ENCODE peak calls at places on chromosomes 2 and 18, in nine cellular contexts. One of them, this sample, is unnamed.

GRCh38 chr2:219457784-219458369 is 23.2 kb downstream of the SPEG start:
- DNase-seq in thyroid gland: no peak
- DNase-seq in MCF 10A: peak; percentile 55
- DNase-seq in omental fat pad: no peak
- DNase-seq in lower leg skin: no peak
- DNase-seq in heart right ventricle: no peak
- DNase-seq in breast epithelium: no peak
- DNase-seq in endothelial cell of umbilical vein: no peak
- DNase-seq in fibroblast of the aortic adventitia: no peak
- DNase-seq in this sample: no peak

GRCh38 chr2:73971722-73972121 is 13.0 kb upstream of the TET3 start:
- DNase-seq in thyroid gland: no peak
- DNase-seq in MCF 10A: no peak
- DNase-seq in omental fat pad: no peak
- DNase-seq in lower leg skin: no peak
- DNase-seq in heart right ventricle: no peak
- DNase-seq in breast epithelium: no peak
- DNase-seq in endothelial cell of umbilical vein: no peak
- DNase-seq in fibroblast of the aortic adventitia: peak; percentile 27
- DNase-seq in this sample: no peak

GRCh38 chr18:61333746-61334490 is 688 bp downstream of the CDH20 start:
- DNase-seq in thyroid gland: no peak
- DNase-seq in MCF 10A: no peak
- DNase-seq in omental fat pad: no peak
- DNase-seq in lower leg skin: no peak
- DNase-seq in heart right ventricle: no peak
- DNase-seq in breast epithelium: no peak
- DNase-seq in endothelial cell of umbilical vein: no peak
- DNase-seq in fibroblast of the aortic adventitia: peak; percentile 24
- DNase-seq in this sample: no peak

GRCh38 chr2:230904856-230905447 is 20.1 kb downstream of the GPR55 start:
- DNase-seq in thyroid gland: no peak
- DNase-seq in MCF 10A: no peak
- DNase-seq in omental fat pad: no peak
- DNase-seq in lower leg skin: no peak
- DNase-seq in heart right ventricle: no peak
- DNase-seq in breast epithelium: peak; percentile 43
- DNase-seq in endothelial cell of umbilical vein: no peak
- DNase-seq in fibroblast of the aortic adventitia: no peak
- DNase-seq in this sample: no peak

GRCh38 chr18:23333827-23334226 is 119.3 kb upstream of the RIOK3 start:
- DNase-seq in thyroid gland: no peak
- DNase-seq in MCF 10A: no peak
- DNase-seq in omental fat pad: no peak
- DNase-seq in lower leg skin: no peak
- DNase-seq in heart right ventricle: no peak
- DNase-seq in breast epithelium: no peak
- DNase-seq in endothelial cell of umbilical vein: no peak
- DNase-seq in fibroblast of the aortic adventitia: no peak
- DNase-seq in this sample: no peak

GRCh38 chr2:10141736-10142639 is 19.4 kb downstream of the RRM2 start:
- DNase-seq in thyroid gland: peak; percentile 29
- DNase-seq in MCF 10A: peak; percentile 28
- DNase-seq in omental fat pad: no peak
- DNase-seq in lower leg skin: no peak
- DNase-seq in heart right ventricle: no peak
- DNase-seq in breast epithelium: no peak
- DNase-seq in endothelial cell of umbilical vein: no peak
- DNase-seq in fibroblast of the aortic adventitia: no peak
- DNase-seq in this sample: peak; percentile 47

GRCh38 chr18:44599409-44599808 is 81.3 kb upstream of the SETBP1 start:
- DNase-seq in thyroid gland: peak; percentile 54
- DNase-seq in MCF 10A: peak; percentile 52
- DNase-seq in omental fat pad: no peak
- DNase-seq in lower leg skin: no peak
- DNase-seq in heart right ventricle: peak; percentile 19
- DNase-seq in breast epithelium: no peak
- DNase-seq in endothelial cell of umbilical vein: no peak
- DNase-seq in fibroblast of the aortic adventitia: peak; percentile 79
- DNase-seq in this sample: no peak

GRCh38 chr2:166112193-166112605 is 15.6 kb downstream of the SCN1A start:
- DNase-seq in thyroid gland: no peak
- DNase-seq in MCF 10A: peak; percentile 33
- DNase-seq in omental fat pad: no peak
- DNase-seq in lower leg skin: no peak
- DNase-seq in heart right ventricle: no peak
- DNase-seq in breast epithelium: no peak
- DNase-seq in endothelial cell of umbilical vein: no peak
- DNase-seq in fibroblast of the aortic adventitia: no peak
- DNase-seq in this sample: no peak

GRCh38 chr2:102841107-102841840 is 79.4 kb downstream of the TMEM182 start:
- DNase-seq in thyroid gland: peak; percentile 31
- DNase-seq in MCF 10A: peak; percentile 65
- DNase-seq in omental fat pad: no peak
- DNase-seq in lower leg skin: no peak
- DNase-seq in heart right ventricle: peak; percentile 42
- DNase-seq in breast epithelium: no peak
- DNase-seq in endothelial cell of umbilical vein: peak; percentile 39
- DNase-seq in fibroblast of the aortic adventitia: peak; percentile 48
- DNase-seq in this sample: peak; percentile 63

GRCh38 chr2:29066989-29067605 is 7.2 kb downstream of the PCARE start:
- DNase-seq in thyroid gland: no peak
- DNase-seq in MCF 10A: peak; percentile 75
- DNase-seq in omental fat pad: no peak
- DNase-seq in lower leg skin: peak; percentile 81
- DNase-seq in heart right ventricle: no peak
- DNase-seq in breast epithelium: peak; percentile 17
- DNase-seq in endothelial cell of umbilical vein: no peak
- DNase-seq in fibroblast of the aortic adventitia: no peak
- DNase-seq in this sample: no peak

GRCh38 chr2:8495189-8495855 is 186.5 kb upstream of the ID2 start:
- DNase-seq in thyroid gland: no peak
- DNase-seq in MCF 10A: no peak
- DNase-seq in omental fat pad: no peak
- DNase-seq in lower leg skin: no peak
- DNase-seq in heart right ventricle: no peak
- DNase-seq in breast epithelium: no peak
- DNase-seq in endothelial cell of umbilical vein: no peak
- DNase-seq in fibroblast of the aortic adventitia: no peak
- DNase-seq in this sample: no peak

GRCh38 chr2:132901661-132902060 is 231.7 kb upstream of the LYPD1 start:
- DNase-seq in thyroid gland: no peak
- DNase-seq in MCF 10A: no peak
- DNase-seq in omental fat pad: no peak
- DNase-seq in lower leg skin: no peak
- DNase-seq in heart right ventricle: no peak
- DNase-seq in breast epithelium: no peak
- DNase-seq in endothelial cell of umbilical vein: no peak
- DNase-seq in fibroblast of the aortic adventitia: peak; percentile 34
- DNase-seq in this sample: no peak

GRCh38 chr2:130288467-130289403 is 54.0 kb upstream of the IMP4 start:
- DNase-seq in thyroid gland: no peak
- DNase-seq in MCF 10A: no peak
- DNase-seq in omental fat pad: no peak
- DNase-seq in lower leg skin: no peak
- DNase-seq in heart right ventricle: no peak
- DNase-seq in breast epithelium: no peak
- DNase-seq in endothelial cell of umbilical vein: no peak
- DNase-seq in fibroblast of the aortic adventitia: no peak
- DNase-seq in this sample: peak; percentile 83

GRCh38 chr18:57437782-57438668 is 2.9 kb downstream of the ONECUT2 start:
- DNase-seq in thyroid gland: peak; percentile 44
- DNase-seq in MCF 10A: no peak
- DNase-seq in omental fat pad: no peak
- DNase-seq in lower leg skin: no peak
- DNase-seq in heart right ventricle: peak; percentile 41
- DNase-seq in breast epithelium: no peak
- DNase-seq in endothelial cell of umbilical vein: peak; percentile 59
- DNase-seq in fibroblast of the aortic adventitia: peak; percentile 46
- DNase-seq in this sample: peak; percentile 73

GRCh38 chr2:151192681-151193080 is 69.0 kb downstream of the RBM43 start:
- DNase-seq in thyroid gland: no peak
- DNase-seq in MCF 10A: no peak
- DNase-seq in omental fat pad: no peak
- DNase-seq in lower leg skin: no peak
- DNase-seq in heart right ventricle: no peak
- DNase-seq in breast epithelium: no peak
- DNase-seq in endothelial cell of umbilical vein: no peak
- DNase-seq in fibroblast of the aortic adventitia: no peak
- DNase-seq in this sample: no peak

GRCh38 chr18:35246831-35247230 is 6.0 kb downstream of the ZNF397 start:
- DNase-seq in thyroid gland: no peak
- DNase-seq in MCF 10A: no peak
- DNase-seq in omental fat pad: no peak
- DNase-seq in lower leg skin: no peak
- DNase-seq in heart right ventricle: no peak
- DNase-seq in breast epithelium: no peak
- DNase-seq in endothelial cell of umbilical vein: no peak
- DNase-seq in fibroblast of the aortic adventitia: no peak
- DNase-seq in this sample: no peak

GRCh38 chr2:206274434-206275273 is at the start of gene ZDBF2:
- DNase-seq in thyroid gland: peak; percentile 45
- DNase-seq in MCF 10A: peak; percentile 52
- DNase-seq in omental fat pad: no peak
- DNase-seq in lower leg skin: no peak
- DNase-seq in heart right ventricle: peak; percentile 14
- DNase-seq in breast epithelium: no peak
- DNase-seq in endothelial cell of umbilical vein: peak; percentile 73
- DNase-seq in fibroblast of the aortic adventitia: peak; percentile 70
- DNase-seq in this sample: no peak

GRCh38 chr2:112730182-112730581 is 9.4 kb downstream of the NT5DC4 start:
- DNase-seq in thyroid gland: no peak
- DNase-seq in MCF 10A: no peak
- DNase-seq in omental fat pad: no peak
- DNase-seq in lower leg skin: no peak
- DNase-seq in heart right ventricle: no peak
- DNase-seq in breast epithelium: no peak
- DNase-seq in endothelial cell of umbilical vein: no peak
- DNase-seq in fibroblast of the aortic adventitia: no peak
- DNase-seq in this sample: no peak

GRCh38 chr2:52084760-52085159 is 1052.8 kb upstream of the NRXN1 start:
- DNase-seq in thyroid gland: no peak
- DNase-seq in MCF 10A: no peak
- DNase-seq in omental fat pad: no peak
- DNase-seq in lower leg skin: no peak
- DNase-seq in heart right ventricle: no peak
- DNase-seq in breast epithelium: no peak
- DNase-seq in endothelial cell of umbilical vein: no peak
- DNase-seq in fibroblast of the aortic adventitia: peak; percentile 26
- DNase-seq in this sample: no peak

GRCh38 chr2:241197947-241198346 is 9.5 kb downstream of the ANO7 start:
- DNase-seq in thyroid gland: no peak
- DNase-seq in MCF 10A: no peak
- DNase-seq in omental fat pad: no peak
- DNase-seq in lower leg skin: no peak
- DNase-seq in heart right ventricle: no peak
- DNase-seq in breast epithelium: no peak
- DNase-seq in endothelial cell of umbilical vein: no peak
- DNase-seq in fibroblast of the aortic adventitia: no peak
- DNase-seq in this sample: no peak

GRCh38 chr2:234528410-234529150 is 31.7 kb upstream of the ARL4C start:
- DNase-seq in thyroid gland: no peak
- DNase-seq in MCF 10A: no peak
- DNase-seq in omental fat pad: no peak
- DNase-seq in lower leg skin: no peak
- DNase-seq in heart right ventricle: no peak
- DNase-seq in breast epithelium: no peak
- DNase-seq in endothelial cell of umbilical vein: no peak
- DNase-seq in fibroblast of the aortic adventitia: no peak
- DNase-seq in this sample: no peak
- TF ChIP-seq CTCF in thyroid gland: no peak
- TF ChIP-seq CTCF in MCF 10A: no peak
- TF ChIP-seq CTCF in omental fat pad: no peak
- TF ChIP-seq CTCF in lower leg skin: no peak
- TF ChIP-seq CTCF in heart right ventricle: no peak
- TF ChIP-seq CTCF in breast epithelium: no peak
- TF ChIP-seq CTCF in endothelial cell of umbilical vein: no peak
- TF ChIP-seq CTCF in fibroblast of the aortic adventitia: no peak
- TF ChIP-seq CTCF in this sample: no peak

GRCh38 chr2:62744603-62745002 is 39.1 kb downstream of the EHBP1 start:
- DNase-seq in thyroid gland: no peak
- DNase-seq in MCF 10A: no peak
- DNase-seq in omental fat pad: no peak
- DNase-seq in lower leg skin: no peak
- DNase-seq in heart right ventricle: no peak
- DNase-seq in breast epithelium: no peak
- DNase-seq in endothelial cell of umbilical vein: no peak
- DNase-seq in fibroblast of the aortic adventitia: no peak
- DNase-seq in this sample: no peak
- TF ChIP-seq CTCF in thyroid gland: no peak
- TF ChIP-seq CTCF in MCF 10A: no peak
- TF ChIP-seq CTCF in omental fat pad: no peak
- TF ChIP-seq CTCF in lower leg skin: no peak
- TF ChIP-seq CTCF in heart right ventricle: no peak
- TF ChIP-seq CTCF in breast epithelium: no peak
- TF ChIP-seq CTCF in endothelial cell of umbilical vein: no peak
- TF ChIP-seq CTCF in fibroblast of the aortic adventitia: no peak
- TF ChIP-seq CTCF in this sample: no peak

GRCh38 chr2:99722726-99723125 is 232.9 kb upstream of the REV1 start:
- DNase-seq in thyroid gland: no peak
- DNase-seq in MCF 10A: no peak
- DNase-seq in omental fat pad: no peak
- DNase-seq in lower leg skin: no peak
- DNase-seq in heart right ventricle: no peak
- DNase-seq in breast epithelium: no peak
- DNase-seq in endothelial cell of umbilical vein: no peak
- DNase-seq in fibroblast of the aortic adventitia: no peak
- DNase-seq in this sample: no peak
- TF ChIP-seq CTCF in thyroid gland: no peak
- TF ChIP-seq CTCF in MCF 10A: no peak
- TF ChIP-seq CTCF in omental fat pad: no peak
- TF ChIP-seq CTCF in lower leg skin: no peak
- TF ChIP-seq CTCF in heart right ventricle: no peak
- TF ChIP-seq CTCF in breast epithelium: no peak
- TF ChIP-seq CTCF in endothelial cell of umbilical vein: no peak
- TF ChIP-seq CTCF in fibroblast of the aortic adventitia: no peak
- TF ChIP-seq CTCF in this sample: no peak

DNA sequence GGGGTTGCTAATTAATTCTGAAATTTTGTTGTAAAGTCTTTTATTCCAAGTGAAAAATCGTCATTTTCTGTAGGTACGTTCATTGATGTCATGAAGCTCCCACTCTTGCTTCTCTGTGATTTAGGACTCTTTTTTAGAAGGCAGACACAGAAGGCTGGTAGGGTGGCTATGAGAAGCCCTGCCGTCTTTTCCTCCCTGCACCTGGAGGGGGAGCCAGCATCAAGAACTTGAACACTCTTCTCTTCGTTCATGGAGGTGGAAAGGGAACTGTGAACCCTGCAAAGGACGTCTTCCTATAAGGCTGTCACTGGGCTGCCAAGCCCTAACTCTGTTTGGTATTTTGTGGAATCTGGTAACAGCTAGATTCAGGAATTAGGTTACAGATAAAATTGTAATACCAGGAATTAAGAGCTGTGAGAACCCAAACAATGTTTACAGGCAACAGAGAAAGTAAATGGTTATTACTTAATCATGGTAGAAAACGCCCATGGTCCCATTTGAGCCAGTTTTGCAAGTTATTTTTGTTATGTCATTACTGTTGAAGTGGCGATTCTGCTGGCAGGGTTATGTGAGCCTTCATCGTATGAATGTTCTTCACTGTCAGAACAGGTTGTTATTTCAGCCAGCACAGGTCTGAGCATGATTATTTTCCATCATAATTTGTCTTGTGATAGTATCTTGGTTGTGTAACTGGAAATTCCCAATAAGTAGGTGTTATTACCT is 112.2 kb downstream of the OSBPL6 start:
- DNase-seq in thyroid gland: peak; percentile 63
- DNase-seq in MCF 10A: peak; percentile 70
- DNase-seq in omental fat pad: no peak
- DNase-seq in lower leg skin: peak; percentile 45
- DNase-seq in heart right ventricle: peak; percentile 19
- DNase-seq in breast epithelium: no peak
- DNase-seq in endothelial cell of umbilical vein: peak; percentile 65
- DNase-seq in fibroblast of the aortic adventitia: peak; percentile 54
- DNase-seq in this sample: peak; percentile 67
- TF ChIP-seq CTCF in thyroid gland: peak; percentile 32
- TF ChIP-seq CTCF in MCF 10A: peak; percentile 54
- TF ChIP-seq CTCF in omental fat pad: no peak
- TF ChIP-seq CTCF in lower leg skin: no peak
- TF ChIP-seq CTCF in heart right ventricle: peak; percentile 49
- TF ChIP-seq CTCF in breast epithelium: peak; percentile 40
- TF ChIP-seq CTCF in endothelial cell of umbilical vein: peak; percentile 50
- TF ChIP-seq CTCF in fibroblast of the aortic adventitia: peak; percentile 72
- TF ChIP-seq CTCF in this sample: peak; percentile 46